ENCODE peak calls at places on chromosome 10, in six cellular contexts. E, U, C, A, O and V are unnamed samples.
A peak's percentile ranks its signal among the peaks of the same experiment; 100 is the strongest.

GRCh38 chr10:19815478-19816419 is 483 bp upstream of the PLXDC2 start:
- DNase-seq in E (no peak), C (peak; percentile 80), U (peak; percentile 59), O (peak; percentile 87), A (no peak), V (peak; percentile 67)

GRCh38 chr10:105358911-105359310 is 717.8 kb downstream of the SORCS3 start:
- DNase-seq in C (no peak), O (no peak), A (no peak), U (no peak), E (peak; percentile 4), V (no peak)

GRCh38 chr10:125967533-125967932 is 71.2 kb downstream of the FANK1 start:
- DNase-seq in A (no peak), C (no peak), E (peak; percentile 57), U (no peak), O (no peak), V (no peak)

GRCh38 chr10:131187886-131188285 is 123.6 kb downstream of the TCERG1L start:
- DNase-seq in U (no peak), O (no peak), A (no peak), E (no peak), C (no peak), V (no peak)

GRCh38 chr10:35464805-35465456 is 128.6 kb downstream of the CCNY start:
- DNase-seq in C (peak; percentile 25), A (no peak), U (no peak), E (no peak), O (no peak), V (no peak)

GRCh38 chr10:58625070-58625469 is 112.4 kb downstream of the BICC1 start:
- DNase-seq in A (no peak), C (peak; percentile 63), U (no peak), E (peak; percentile 88), O (no peak), V (no peak)

GRCh38 chr10:123782549-123782948 is 109.1 kb downstream of the CPXM2 start:
- DNase-seq in E (peak; percentile 12), C (no peak), A (no peak), U (no peak), O (no peak), V (no peak)

GRCh38 chr10:69217119-69217754 is 2.9 kb upstream of the HKDC1 start:
- DNase-seq in U (no peak), C (peak; percentile 81), O (no peak), A (no peak), E (peak; percentile 98), V (no peak)

GRCh38 chr10:128180843-128181242 is 54.6 kb upstream of the MKI67 start:
- DNase-seq in C (no peak), A (no peak), E (no peak), U (no peak), O (no peak), V (no peak)

GRCh38 chr10:44774676-44775401 is 136.3 kb upstream of the TMEM72 start:
- DNase-seq in U (no peak), A (no peak), O (no peak), C (peak; percentile 24), E (no peak), V (no peak)

GRCh38 chr10:67665491-67665890 is 30.5 kb downstream of the CTNNA3 start:
- DNase-seq in E (peak; percentile 22), C (no peak), O (peak; percentile 57), U (no peak), A (peak; percentile 39), V (no peak)

GRCh38 chr10:33306756-33307519 is 27.5 kb downstream of the NRP1 start:
- DNase-seq in O (no peak), U (no peak), E (peak; percentile 66), C (peak; percentile 80), A (no peak), V (no peak)

GRCh38 chr10:77496941-77497420 is 140.6 kb downstream of the KCNMA1 start:
- DNase-seq in A (peak; percentile 32), U (no peak), O (no peak), E (peak; percentile 68), C (no peak), V (no peak)

GRCh38 chr10:47095848-47096612 is 184.8 kb downstream of the PTPN20 start:
- DNase-seq in A (no peak), O (no peak), E (no peak), U (no peak), C (no peak), V (no peak)

GRCh38 chr10:62584216-62584615 is 210.0 kb downstream of the ZNF365 start:
- DNase-seq in O (no peak), A (peak; percentile 32), U (no peak), E (no peak), C (peak; percentile 99), V (no peak)

GRCh38 chr10:92420554-92421275 is 129.7 kb downstream of the MARCHF5 start:
- DNase-seq in E (no peak), C (no peak), A (no peak), U (no peak), O (no peak), V (no peak)

GRCh38 chr10:110138197-110138812 is 69.1 kb upstream of the MXI1 start:
- DNase-seq in A (peak; percentile 71), O (no peak), E (peak; percentile 65), U (no peak), C (peak; percentile 85), V (no peak)

GRCh38 chr10:86393858-86394472 is 27.4 kb upstream of the GRID1 start:
- DNase-seq in O (no peak), A (no peak), U (no peak), E (no peak), C (no peak), V (no peak)

GRCh38 chr10:5892007-5892406 is 2.0 kb downstream of the FBH1 start:
- DNase-seq in U (no peak), O (no peak), A (no peak), E (no peak), C (no peak), V (no peak)

GRCh38 chr10:73614711-73615110 is 23.6 kb upstream of the USP54 start:
- DNase-seq in O (no peak), C (no peak), E (no peak), U (no peak), A (no peak), V (no peak)

GRCh38 chr10:62803993-62804383 is 532 bp upstream of the ADO start:
- DNase-seq in E (no peak), U (no peak), A (no peak), C (peak; percentile 32), O (no peak), V (no peak)

GRCh38 chr10:6128591-6129383 is 40.0 kb downstream of the RBM17 start:
- DNase-seq in E (peak; percentile 86), U (no peak), C (peak; percentile 41), A (no peak), O (peak; percentile 64), V (peak; percentile 75)

GRCh38 chr10:62130948-62131347 is 137.7 kb downstream of the RTKN2 start:
- DNase-seq in O (no peak), U (no peak), C (peak; percentile 87), A (no peak), E (peak; percentile 83), V (no peak)

GRCh38 chr10:33115720-33116119 is 157.7 kb upstream of the ITGB1 start:
- DNase-seq in O (no peak), U (no peak), E (peak; percentile 75), C (peak; percentile 75), A (no peak), V (no peak)

GRCh38 chr10:103054621-103055020 is 136.5 kb downstream of the CNNM2 start:
- DNase-seq in C (no peak), O (no peak), U (no peak), E (no peak), A (no peak), V (peak; percentile 33)
- H3K4me3 ChIP-seq in C (no peak overlapping the region), O (no peak overlapping the region), U (no peak overlapping the region), E (no peak overlapping the region), A (no peak overlapping the region), V (peak overlapping the region; percentile 47)

GRCh38 chr10:48363617-48364355 is 57.3 kb downstream of the MAPK8 start:
- DNase-seq in U (peak; percentile 48), C (peak; percentile 90), A (peak; percentile 74), O (peak; percentile 25), E (peak; percentile 76), V (peak; percentile 17)

GRCh38 chr10:48366261-48366660 is 59.8 kb downstream of the MAPK8 start:
- DNase-seq in O (no peak), A (no peak), C (peak; percentile 50), E (peak; percentile 15), U (no peak), V (no peak)

GRCh38 chr10:48365668-48366067 is 59.2 kb downstream of the MAPK8 start:
- DNase-seq in E (peak; percentile 77), C (no peak), U (no peak), O (no peak), A (no peak), V (no peak)

GRCh38 chr10:48361201-48361600 is 54.7 kb downstream of the MAPK8 start:
- DNase-seq in E (no peak), O (no peak), A (no peak), U (no peak), C (no peak), V (no peak)

DNA sequence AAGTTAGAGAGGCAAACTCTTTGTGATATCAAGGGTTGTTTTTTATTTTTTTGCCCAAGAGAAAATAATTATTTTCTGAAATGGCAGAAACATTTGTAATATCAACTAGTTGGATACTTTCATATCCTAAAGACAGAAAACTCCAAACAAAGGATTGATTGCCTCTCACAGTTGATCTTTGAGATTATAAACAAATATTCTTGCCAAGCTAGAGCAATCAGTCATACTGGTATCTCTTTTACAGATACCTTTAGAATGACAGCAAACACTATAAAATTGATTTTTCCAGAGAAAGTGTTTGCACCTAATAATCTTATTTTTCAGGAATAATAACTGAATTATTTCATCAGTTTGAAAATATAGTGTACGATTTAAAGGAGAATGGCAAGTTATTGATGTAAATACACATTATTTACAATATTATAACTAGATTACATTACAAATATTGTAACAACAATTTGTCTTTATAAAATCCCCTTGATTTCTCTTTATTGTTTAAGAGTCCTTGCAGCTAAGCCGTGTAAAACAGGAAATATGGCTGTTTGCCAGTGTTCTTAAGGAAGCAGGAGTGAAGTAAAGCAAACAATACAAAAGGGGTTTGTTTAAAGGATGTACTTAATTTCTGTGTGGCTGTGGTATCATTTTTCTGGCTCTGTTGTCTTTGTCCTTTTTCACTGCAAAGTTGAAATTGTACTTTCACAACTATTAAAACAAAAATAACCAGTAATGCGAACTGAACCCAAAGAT is 58.4 kb downstream of the MAPK8 start:
- DNase-seq in E (peak; percentile 78), U (no peak), C (peak; percentile 86), O (no peak), A (no peak), V (no peak)
- H3K4me3 ChIP-seq in E (no peak overlapping the region), U (no peak overlapping the region), C (peak overlapping the region; percentile 17), O (no peak overlapping the region), A (no peak overlapping the region), V (no peak overlapping the region)

DNA sequence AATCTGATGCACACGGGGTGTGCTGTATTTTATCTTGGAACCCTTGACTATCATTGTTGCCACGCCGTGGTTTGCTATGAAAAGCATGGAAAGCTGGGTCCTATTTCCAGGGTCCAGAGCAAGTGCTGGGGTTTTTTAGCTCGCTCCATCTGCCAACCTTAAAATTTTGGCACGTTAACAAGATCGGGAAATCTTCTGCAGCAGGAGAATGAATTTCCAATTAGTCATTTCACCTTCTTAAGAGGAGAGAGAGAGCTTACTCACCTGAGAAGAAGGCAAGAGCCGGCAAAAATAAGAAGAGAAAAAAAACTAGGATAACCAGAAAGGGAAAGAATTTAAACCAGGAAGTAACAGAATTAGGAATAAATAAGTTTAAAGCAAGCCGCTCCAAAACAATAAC is 223.6 kb upstream of the CELF2 start:
- DNase-seq in U (no peak), C (no peak), E (peak; percentile 92), O (no peak), A (no peak), V (no peak)
- H3K4me3 ChIP-seq in U (no peak overlapping the region), C (no peak overlapping the region), E (no peak overlapping the region), O (no peak overlapping the region), A (no peak overlapping the region), V (peak overlapping the region; percentile 23)

GRCh38 chr10:116740971-116741370 is 1.4 kb downstream of the HSPA12A start:
- DNase-seq in A (no peak), C (no peak), U (no peak), O (no peak), E (no peak), V (peak; percentile 57)
- H3K4me3 ChIP-seq in A (no peak overlapping the region), C (peak overlapping the region; percentile 62), U (peak overlapping the region; percentile 73), O (peak overlapping the region; percentile 65), E (no peak overlapping the region), V (peak overlapping the region; percentile 82)